ENCODE peak calls at places on chromosome 1, in five cellular contexts. Q is HepG2, D is GM12878, A is SK-N-SH, I is K562. Z is an unnamed sample.

GRCh38 chr1:16618719-16619118 is 5.4 kb upstream of the NBPF1 start:
- DNase-seq in Q (no peak), I (no peak), A (peak), D (no peak), Z (no peak)

GRCh38 chr1:234884701-234885100 is 243.9 kb downstream of the TOMM20 start:
- DNase-seq in I (no peak), Q (no peak), D (no peak), A (no peak), Z (no peak)

GRCh38 chr1:214476958-214477870 is 74.2 kb downstream of the PTPN14 start:
- DNase-seq in I (no peak), D (no peak), A (no peak), Q (no peak), Z (no peak)

GRCh38 chr1:87129606-87130005 is 199.1 kb upstream of the LMO4 start:
- DNase-seq in I (no peak), D (no peak), A (no peak), Q (no peak), Z (no peak)

GRCh38 chr1:109369167-109369746 is 28.5 kb downstream of the SORT1 start:
- DNase-seq in D (no peak), A (no peak), Q (no peak), I (no peak), Z (no peak)

GRCh38 chr1:25487628-25488027 is 55.8 kb upstream of the LDLRAP1 start:
- DNase-seq in D (no peak), Q (peak), A (peak), I (peak), Z (no peak)

GRCh38 chr1:64505944-64506658 is 36.2 kb downstream of the CACHD1 start:
- DNase-seq in Q (peak), A (no peak), I (peak), D (no peak), Z (no peak)

GRCh38 chr1:29209173-29209572 is 21.6 kb downstream of the MECR start:
- DNase-seq in I (no peak), D (no peak), Q (no peak), A (no peak), Z (no peak)

GRCh38 chr1:78096976-78097375 is 51.2 kb downstream of the GIPC2 start:
- DNase-seq in A (no peak), D (no peak), I (no peak), Q (no peak), Z (no peak)

DNA sequence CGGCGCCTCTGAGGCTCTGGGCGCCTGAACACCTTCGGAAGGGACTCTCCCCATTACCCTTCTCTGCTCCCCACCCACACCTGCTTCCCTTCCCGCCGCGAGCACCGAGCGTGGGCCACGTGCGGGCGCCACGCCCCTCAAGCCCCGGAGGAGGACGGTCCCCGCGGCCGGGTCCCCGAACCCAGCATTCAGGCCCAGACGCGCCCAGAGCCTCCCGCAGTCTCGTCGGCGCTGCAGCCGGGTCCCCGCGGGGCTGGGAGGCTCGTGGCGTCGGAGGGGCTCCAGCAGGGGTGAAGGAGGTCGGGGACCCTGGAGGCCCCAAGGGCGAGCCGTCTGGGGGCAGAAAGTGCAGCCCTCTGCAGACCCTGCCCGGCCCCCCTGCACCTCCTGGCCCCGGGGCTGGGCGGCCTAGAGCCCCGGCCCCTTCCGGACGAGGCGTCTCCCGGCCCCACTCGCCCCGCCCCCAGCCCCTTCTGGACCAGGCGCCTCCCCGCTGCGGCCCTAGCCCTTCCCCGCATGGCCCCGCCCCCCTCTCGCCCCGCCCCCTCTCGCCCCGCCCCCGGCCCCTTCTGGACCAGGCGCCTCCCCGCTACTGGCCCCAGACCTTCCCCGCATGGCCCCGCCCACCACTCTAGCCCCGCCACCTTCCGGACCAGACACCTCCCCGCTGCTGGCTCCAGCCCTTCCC is 378 bp upstream of the SMIM1 start:
- DNase-seq in D (no peak), Q (peak), A (peak), I (peak), Z (peak)
- H3K27ac ChIP-seq in D (no peak), Q (peak), A (peak), I (peak), Z (peak)

DNA sequence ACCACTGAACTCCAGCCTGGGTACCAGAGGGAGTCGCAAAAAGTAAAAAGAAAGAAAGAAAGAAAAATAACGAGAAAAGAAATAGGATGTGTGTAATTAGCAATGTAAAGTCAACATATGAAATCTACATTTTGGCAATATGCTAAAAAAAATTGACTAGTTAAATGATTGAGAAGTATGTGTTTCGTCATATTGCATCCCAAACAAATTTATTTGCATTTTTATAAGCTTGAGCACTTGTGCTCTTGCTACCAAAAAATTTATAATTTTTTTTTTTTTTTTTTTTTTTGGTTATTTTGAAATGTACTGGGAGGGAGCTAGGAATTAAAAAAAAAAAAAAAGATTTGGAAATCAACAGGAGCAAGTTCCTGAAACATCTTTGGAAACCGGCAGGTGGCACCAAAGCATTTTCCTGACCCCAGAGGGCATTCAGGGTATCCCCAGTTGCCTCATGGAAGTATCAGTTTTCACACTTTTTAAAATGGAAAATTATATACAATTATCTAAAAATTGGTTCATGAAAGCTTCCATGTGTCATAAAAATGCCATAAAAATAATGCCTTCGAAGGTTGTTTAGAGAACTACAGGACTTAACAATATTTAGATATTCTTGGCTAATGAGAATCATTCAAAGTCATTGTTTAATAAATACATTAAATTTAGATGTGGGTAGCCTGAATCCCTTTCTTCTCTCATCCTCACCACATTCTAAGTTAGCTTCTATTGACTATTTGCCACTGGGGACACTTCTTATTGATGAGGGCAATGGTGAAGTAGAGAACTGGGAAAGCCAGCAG is 4.8 kb upstream of the HEATR1 start:
- DNase-seq in A (peak), Q (peak), D (no peak), I (peak), Z (peak)
- TF ChIP-seq ZBTB33 in A (no peak), Q (no peak), D (no peak), I (no peak), Z (no peak)

DNA sequence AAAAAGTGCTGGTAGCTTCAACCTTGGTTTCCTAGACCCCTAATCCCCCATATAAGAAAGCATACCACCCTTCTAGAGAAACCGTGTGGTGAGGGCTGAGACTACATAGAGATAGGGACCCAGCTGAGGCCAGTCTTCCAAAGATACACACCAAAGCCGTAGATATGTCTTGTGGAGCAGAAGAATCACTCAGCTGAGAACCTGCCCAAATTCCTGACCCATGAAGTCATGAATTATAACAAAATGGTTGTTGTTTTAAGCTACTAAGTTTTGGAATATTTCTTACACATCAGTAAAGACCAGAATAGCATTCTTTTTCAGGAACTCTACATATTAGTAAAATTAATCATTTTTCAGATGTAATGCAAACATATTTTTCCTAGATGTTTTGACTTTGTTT is 3.3 kb upstream of the SNRPE start:
- DNase-seq in D (no peak), A (no peak), Q (no peak), I (no peak), Z (no peak)
- TF ChIP-seq REST in D (no peak), A (no peak), Q (no peak), I (no peak), Z (no peak)

GRCh38 chr1:160483505-160484185 is 39.4 kb downstream of the SLAMF6 start:
- DNase-seq in Q (no peak), A (no peak), I (no peak), D (no peak), Z (no peak)

GRCh38 chr1:160481979-160482596 is 41.0 kb downstream of the SLAMF6 start:
- DNase-seq in Q (no peak), I (no peak), A (no peak), D (no peak), Z (no peak)

GRCh38 chr1:160489513-160490261 is 33.4 kb downstream of the SLAMF6 start:
- DNase-seq in A (no peak), Q (no peak), D (no peak), I (peak), Z (no peak)

GRCh38 chr1:160488347-160489058 is 34.6 kb downstream of the SLAMF6 start:
- DNase-seq in Q (no peak), D (peak), I (no peak), A (no peak), Z (no peak)

GRCh38 chr1:160486453-160486852 is 36.6 kb downstream of the SLAMF6 start:
- DNase-seq in A (no peak), Q (no peak), I (no peak), D (no peak), Z (no peak)
- H3K27ac ChIP-seq in A (no peak), Q (no peak), I (no peak), D (no peak), Z (no peak)

Z was measured in HCT116.